ENCODE peak calls at places on chromosomes 1 and 21, in four cellular contexts. I is fibroblast of lung, V is suprapubic skin, L is IMR-90. B is an unnamed sample.

GRCh38 chr1:159991513-159991912 is 37.5 kb upstream of the SLAMF9 start:
- DNase-seq in V (no peak), L (peak), I (no peak), B (no peak)

GRCh38 chr1:9701661-9702060 is 50.1 kb downstream of the PIK3CD start:
- DNase-seq in I (peak), L (no peak), V (no peak), B (no peak)

GRCh38 chr1:182175340-182176068 is 114.0 kb upstream of the ZNF648 start:
- DNase-seq in I (no peak), V (no peak), L (no peak), B (no peak)

GRCh38 chr1:4585216-4585615 is 69.2 kb upstream of the AJAP1 start:
- DNase-seq in I (no peak), L (no peak), V (no peak), B (no peak)

GRCh38 chr21:41847066-41847804 is 31.9 kb downstream of the PRDM15 start:
- DNase-seq in L (peak), V (peak), I (no peak), B (no peak)

GRCh38 chr21:35106246-35106835 is 57.2 kb upstream of the RUNX1 start:
- DNase-seq in V (no peak), I (no peak), L (no peak), B (no peak)

GRCh38 chr1:109928591-109929111 is 18.0 kb downstream of the CSF1 start:
- DNase-seq in I (peak), V (peak), L (peak), B (peak)

GRCh38 chr1:231774719-231775322 is 148.2 kb downstream of the DISC1 start:
- DNase-seq in L (no peak), V (no peak), I (no peak), B (no peak)

GRCh38 chr1:173451981-173452380 is 25.2 kb upstream of the PRDX6 start:
- DNase-seq in L (peak), V (no peak), I (peak), B (no peak)

GRCh38 chr1:101259744-101260148 is 22.9 kb downstream of the S1PR1 start:
- DNase-seq in I (peak), L (peak), V (no peak), B (peak)

GRCh38 chr1:239587066-239587465 is 200.7 kb downstream of the CHRM3 start:
- DNase-seq in V (no peak), I (no peak), L (no peak), B (no peak)

GRCh38 chr1:166133276-166133841 is 33.4 kb downstream of the FAM78B start:
- DNase-seq in I (no peak), L (no peak), V (no peak), B (no peak)

GRCh38 chr21:15794277-15794912 is 64.6 kb downstream of the USP25 start:
- DNase-seq in V (no peak), I (no peak), L (no peak), B (no peak)

GRCh38 chr1:983736-984475 is 2.0 kb upstream of the PERM1 start:
- DNase-seq in I (no peak), V (no peak), L (no peak), B (no peak)

GRCh38 chr1:16248603-16249534 is 11.9 kb upstream of the CPLANE2 start:
- DNase-seq in V (peak), L (peak), I (peak), B (peak)

GRCh38 chr1:230268371-230269170 is 157.6 kb downstream of the PGBD5 start:
- DNase-seq in V (no peak), L (peak), I (peak), B (peak)

GRCh38 chr1:86067626-86068025 is 88.9 kb downstream of the COL24A1 start:
- DNase-seq in I (peak), V (no peak), L (peak), B (no peak)

GRCh38 chr1:89089962-89090361 is 25.0 kb upstream of the GBP1 start:
- DNase-seq in L (no peak), V (no peak), I (no peak), B (no peak)

GRCh38 chr1:226738421-226738994 is 574 bp downstream of the ITPKB start:
- DNase-seq in V (no peak), L (peak), I (peak), B (no peak)

GRCh38 chr1:190399233-190399632 is 78.4 kb downstream of the BRINP3 start:
- DNase-seq in I (no peak), V (no peak), L (no peak), B (no peak)

GRCh38 chr1:37325509-37326437 is 148.6 kb upstream of the ZC3H12A start:
- DNase-seq in L (no peak), I (no peak), V (no peak), B (no peak)

GRCh38 chr1:181743878-181744312 is 260.6 kb downstream of the CACNA1E start:
- DNase-seq in I (peak), L (no peak), V (no peak), B (no peak)

GRCh38 chr21:32592929-32593502 is 7.7 kb upstream of the TCP10L start:
- DNase-seq in I (no peak), L (no peak), V (no peak), B (no peak)

GRCh38 chr1:115219937-115220336 is 118.1 kb downstream of the NGF start:
- DNase-seq in V (no peak), L (no peak), I (no peak), B (no peak)

GRCh38 chr1:59705849-59706599 is 108.7 kb upstream of the HOOK1 start:
- DNase-seq in I (peak), L (peak), V (no peak), B (peak)

GRCh38 chr1:151131832-151132675 is 14.4 kb downstream of the SEMA6C start:
- DNase-seq in V (peak), I (peak), L (no peak), B (no peak)

GRCh38 chr1:156602557-156602993 is 1.3 kb upstream of the GPATCH4 start:
- DNase-seq in L (no peak), I (peak), V (no peak), B (no peak)

GRCh38 chr1:109901508-109902145 is 9.0 kb upstream of the CSF1 start:
- DNase-seq in L (no peak), V (no peak), I (no peak), B (no peak)

DNA sequence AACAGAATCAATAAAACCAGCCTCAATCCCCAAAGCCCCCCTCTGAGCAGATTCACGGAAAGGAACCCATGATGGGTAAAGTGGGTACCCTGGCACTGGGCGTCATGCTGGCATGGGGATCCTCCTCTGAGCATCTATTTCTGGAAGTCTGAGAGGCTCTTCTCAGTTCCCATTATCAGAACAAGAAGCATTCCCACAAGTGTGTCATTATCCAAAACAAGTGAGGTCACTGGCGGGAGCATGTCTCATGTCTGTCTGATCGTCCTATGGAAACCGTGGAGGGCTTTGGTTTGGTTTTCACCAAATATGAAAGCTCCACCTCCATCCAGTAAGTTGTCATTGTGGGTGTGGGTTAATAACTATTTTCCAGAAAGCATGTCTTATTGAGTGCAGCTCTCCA is 70.7 kb downstream of the PGM1 start:
- DNase-seq in I (peak), V (no peak), L (peak), B (no peak)
- H3K4me3 ChIP-seq in I (no peak), V (no peak), L (no peak), B (no peak)

GRCh38 chr1:235454021-235454420 is 50.2 kb downstream of the B3GALNT2 start:
- DNase-seq in V (no peak), L (no peak), I (no peak), B (no peak)
- H3K4me3 ChIP-seq in V (no peak), L (no peak), I (no peak), B (no peak)

DNA sequence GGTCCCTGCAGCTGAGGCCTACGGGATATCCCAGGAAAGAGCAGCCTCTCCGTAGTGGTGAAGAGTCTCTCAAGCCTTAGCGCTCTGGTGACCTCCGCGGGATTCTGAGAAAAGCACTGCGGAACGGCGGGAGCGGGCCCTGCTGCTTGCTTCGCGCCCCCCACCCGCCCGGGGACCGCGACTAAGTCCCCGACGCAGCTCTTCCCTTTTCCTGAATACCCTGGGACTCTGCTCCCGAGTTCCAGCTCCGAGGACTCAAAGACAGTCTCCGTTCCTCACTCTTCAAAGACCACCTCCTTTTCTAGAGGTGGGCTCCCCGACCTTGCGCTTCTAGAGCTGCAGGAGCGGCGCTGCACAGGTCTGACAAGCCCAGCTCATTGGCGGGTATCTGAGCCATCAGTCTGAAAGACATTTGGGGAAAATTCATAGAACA is 3.6 kb upstream of the PRRX1 start:
- DNase-seq in V (no peak), L (no peak), I (no peak), B (no peak)
- H3K4me3 ChIP-seq in V (no peak), L (no peak), I (no peak), B (no peak)

GRCh38 chr1:22754824-22755223 is 44.2 kb downstream of the EPHB2 start:
- DNase-seq in L (no peak), V (no peak), I (no peak), B (no peak)

GRCh38 chr1:22755641-22756040 is 45.0 kb downstream of the EPHB2 start:
- DNase-seq in V (no peak), L (peak), I (no peak), B (no peak)

GRCh38 chr1:22752339-22752738 is 41.7 kb downstream of the EPHB2 start:
- DNase-seq in I (no peak), V (no peak), L (no peak), B (no peak)

GRCh38 chr1:22754106-22754768 is 43.6 kb downstream of the EPHB2 start:
- DNase-seq in I (peak), L (peak), V (no peak), B (no peak)

GRCh38 chr1:22753396-22754083 is 42.9 kb downstream of the EPHB2 start:
- DNase-seq in L (peak), V (no peak), I (peak), B (peak)
- H3K4me3 ChIP-seq in L (no peak), V (no peak), I (no peak), B (no peak)

DNA sequence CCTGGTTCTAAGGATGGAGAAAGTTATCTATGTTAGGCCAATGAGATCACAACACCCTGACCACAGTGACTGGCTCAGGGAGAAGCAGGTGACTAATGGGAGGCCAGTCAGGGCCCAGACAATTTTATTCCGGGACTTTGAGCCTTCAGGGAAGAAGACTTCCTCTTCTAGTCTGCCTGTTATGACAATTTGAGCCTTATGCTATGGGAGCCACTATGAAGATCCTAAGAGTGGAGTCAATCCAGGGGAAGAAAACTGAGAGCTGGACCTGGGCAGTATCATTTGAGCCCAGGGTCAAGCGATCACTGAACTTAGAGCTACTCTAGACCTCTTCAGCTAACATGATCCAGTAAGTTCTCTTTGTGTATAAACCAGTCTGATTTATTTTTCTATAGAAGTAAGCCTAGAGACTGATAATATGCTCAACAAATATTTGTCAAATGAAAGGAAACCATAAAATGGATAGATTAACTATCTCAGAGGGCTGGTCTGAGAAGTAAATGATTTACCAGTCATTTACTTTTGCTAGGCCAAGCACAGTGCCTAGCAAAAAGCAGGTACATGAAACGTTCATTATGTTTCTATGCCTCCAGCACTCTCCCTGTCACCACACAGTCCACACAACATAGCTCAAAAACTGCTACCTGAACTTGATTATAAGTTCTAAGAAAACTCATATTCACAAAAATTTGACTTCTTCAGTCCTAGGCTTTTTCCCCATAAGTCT is 4.2 kb upstream of the C1orf141 start:
- DNase-seq in L (no peak), V (no peak), I (no peak), B (no peak)
- H3K4me3 ChIP-seq in L (no peak), V (no peak), I (no peak), B (no peak)

GRCh38 chr1:210340751-210341328 is 12.1 kb downstream of the HHAT start:
- DNase-seq in L (no peak), I (no peak), V (no peak), B (no peak)

GRCh38 chr1:210344706-210345105 is 16.0 kb downstream of the HHAT start:
- DNase-seq in V (no peak), L (no peak), I (peak), B (no peak)

GRCh38 chr1:210340311-210340710 is 11.6 kb downstream of the HHAT start:
- DNase-seq in L (no peak), I (no peak), V (no peak), B (no peak)

GRCh38 chr1:210339500-210339899 is 10.8 kb downstream of the HHAT start:
- DNase-seq in L (no peak), I (no peak), V (no peak), B (no peak)

DNA sequence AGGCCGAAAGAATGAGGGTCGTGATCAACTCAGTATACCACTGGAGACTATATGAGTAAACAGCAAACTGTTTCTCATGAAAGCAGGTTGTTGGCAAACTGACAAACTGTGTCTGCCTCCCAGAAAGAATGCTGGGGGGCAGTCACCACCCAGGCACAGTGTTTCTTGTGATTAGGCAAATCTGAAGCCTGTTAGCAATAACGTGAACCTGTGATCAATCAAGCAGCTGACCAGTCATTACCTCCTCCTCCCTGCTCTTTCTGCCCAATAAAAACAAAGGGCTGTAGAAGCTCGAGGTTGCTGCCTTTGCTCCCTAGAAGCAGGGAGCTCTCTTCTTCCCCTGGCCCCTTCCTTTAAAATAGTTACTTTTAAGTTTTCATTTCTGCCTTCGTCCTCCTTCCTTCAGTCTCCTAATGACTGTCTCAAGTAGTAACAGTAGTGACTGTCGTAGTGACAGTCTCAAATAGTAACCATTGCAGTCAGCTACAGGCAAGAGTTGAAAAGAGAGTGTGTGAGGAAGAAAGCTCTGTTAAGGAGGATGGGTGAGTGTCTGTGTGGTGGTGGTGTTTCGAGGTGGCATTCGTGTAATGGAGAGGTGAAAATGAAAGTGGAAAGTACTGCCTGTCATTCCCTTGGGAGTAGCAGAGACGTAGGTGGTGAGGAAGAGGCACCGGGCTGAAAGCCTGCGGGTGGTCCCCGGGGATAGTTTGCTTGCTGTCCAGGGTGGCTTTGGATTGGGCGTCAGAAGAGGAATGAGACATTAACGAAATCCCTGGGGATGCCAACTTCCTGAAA is 14.5 kb downstream of the HHAT start:
- DNase-seq in L (no peak), V (no peak), I (no peak), B (no peak)
- H3K4me3 ChIP-seq in L (peak), V (peak), I (peak), B (no peak)

DNA sequence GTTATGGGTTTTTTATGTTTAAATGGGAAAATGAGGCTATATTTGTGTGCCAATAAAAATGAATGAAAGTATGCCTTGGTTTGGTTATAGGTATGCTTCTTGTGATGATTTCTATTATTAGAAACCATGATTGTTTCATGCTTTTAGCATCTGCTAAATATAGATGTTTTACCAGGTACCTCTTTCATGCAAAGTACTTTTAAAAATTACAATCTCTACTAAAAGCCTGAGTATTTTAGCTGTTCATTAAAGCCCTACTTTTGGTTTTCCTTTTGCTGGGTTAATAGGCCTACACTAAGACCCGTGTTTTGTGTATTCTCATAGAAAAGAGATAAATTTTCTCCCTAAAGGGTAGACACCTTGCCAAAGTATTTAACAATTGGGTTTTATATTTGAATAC is 32.0 kb downstream of the MTF2 start:
- DNase-seq in I (no peak), L (no peak), V (no peak), B (no peak)
- H3K4me3 ChIP-seq in I (no peak), L (no peak), V (no peak), B (no peak)

GRCh38 chr21:44510109-44510507 is 29.9 kb downstream of the KRTAP10-1 start:
- DNase-seq in V (no peak), I (no peak), L (no peak), B (no peak)
- H3K4me3 ChIP-seq in V (peak), I (no peak), L (no peak), B (no peak)

GRCh38 chr1:228148971-228149340 is 774 bp upstream of the GJC2 start:
- DNase-seq in L (no peak), V (no peak), I (no peak), B (no peak)
- H3K4me3 ChIP-seq in L (no peak), V (no peak), I (no peak), B (no peak)

DNA sequence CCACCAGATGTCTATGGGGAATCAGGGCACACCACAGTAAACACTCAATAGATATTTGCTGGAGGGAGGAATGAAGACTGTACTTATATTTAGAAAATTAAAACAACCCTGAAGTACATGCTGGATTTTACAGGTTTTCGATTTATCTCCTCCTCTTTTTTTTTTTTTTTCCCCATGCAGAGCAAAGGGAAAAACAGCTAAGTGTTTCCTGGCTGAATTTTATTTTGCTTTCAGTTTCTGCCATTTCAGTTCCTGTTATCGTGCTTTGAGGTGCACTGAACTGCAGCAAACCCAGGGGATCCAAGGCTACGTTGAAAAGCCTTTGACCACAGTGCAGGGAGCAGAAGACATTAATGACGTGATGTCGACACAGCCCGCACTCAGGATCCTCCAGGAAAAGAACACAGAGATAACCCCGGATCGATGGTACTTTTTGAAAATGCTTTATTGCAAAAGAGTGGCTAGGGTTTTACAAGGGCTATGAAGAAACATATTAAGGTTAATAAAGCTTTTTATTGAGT is 35.9 kb upstream of the CNN3 start:
- DNase-seq in L (peak), I (peak), V (no peak), B (no peak)
- H3K4me3 ChIP-seq in L (peak), I (peak), V (peak), B (peak)